ENCODE peak calls at places on chromosomes 11 and 22, in eight cellular contexts. One of them, this sample, is unnamed.

GRCh38 chr22:28815101-28815500 is 14.7 kb upstream of the XBP1 start:
- DNase-seq in retina: no peak
- DNase-seq in fibroblast of pulmonary artery: no peak
- DNase-seq in stimulated activated CD8-positive, alpha-beta memory T cell treated with anti-CD3 and anti-CD28 coated beads, Interleukin-2, amount 100 ng/mL, for 1 hour: no peak
- DNase-seq in left lung: no peak
- DNase-seq in skeletal muscle cell: no peak
- DNase-seq in activated CD4-positive, alpha-beta T cell treated with anti-CD3 and anti-CD28 coated beads for 24 hours: no peak
- DNase-seq in fibroblast of mammary gland: no peak
- DNase-seq in this sample: no peak

GRCh38 chr11:122707111-122707510 is 51.6 kb downstream of the UBASH3B start:
- DNase-seq in fibroblast of pulmonary artery: no peak
- DNase-seq in left lung: no peak
- DNase-seq in activated CD4-positive, alpha-beta T cell treated with anti-CD3 and anti-CD28 coated beads for 24 hours: no peak
- DNase-seq in skeletal muscle cell: no peak
- DNase-seq in retina: no peak
- DNase-seq in stimulated activated CD8-positive, alpha-beta memory T cell treated with anti-CD3 and anti-CD28 coated beads, Interleukin-2, amount 100 ng/mL, for 1 hour: no peak
- DNase-seq in fibroblast of mammary gland: no peak
- DNase-seq in this sample: no peak

GRCh38 chr22:22554324-22555284 is 4.5 kb downstream of the PRAME start:
- DNase-seq in retina: peak; percentile 34
- DNase-seq in fibroblast of mammary gland: no peak
- DNase-seq in activated CD4-positive, alpha-beta T cell treated with anti-CD3 and anti-CD28 coated beads for 24 hours: no peak
- DNase-seq in fibroblast of pulmonary artery: peak; percentile 8
- DNase-seq in left lung: no peak
- DNase-seq in stimulated activated CD8-positive, alpha-beta memory T cell treated with anti-CD3 and anti-CD28 coated beads, Interleukin-2, amount 100 ng/mL, for 1 hour: no peak
- DNase-seq in skeletal muscle cell: no peak
- DNase-seq in this sample: peak; percentile 4

GRCh38 chr11:108851781-108852180 is 186.9 kb downstream of the DDX10 start:
- DNase-seq in fibroblast of mammary gland: no peak
- DNase-seq in stimulated activated CD8-positive, alpha-beta memory T cell treated with anti-CD3 and anti-CD28 coated beads, Interleukin-2, amount 100 ng/mL, for 1 hour: no peak
- DNase-seq in activated CD4-positive, alpha-beta T cell treated with anti-CD3 and anti-CD28 coated beads for 24 hours: no peak
- DNase-seq in fibroblast of pulmonary artery: no peak
- DNase-seq in left lung: no peak
- DNase-seq in retina: no peak
- DNase-seq in skeletal muscle cell: no peak
- DNase-seq in this sample: peak; percentile 15

GRCh38 chr11:65352783-65353182 is 1.8 kb upstream of the TIGD3 start:
- DNase-seq in stimulated activated CD8-positive, alpha-beta memory T cell treated with anti-CD3 and anti-CD28 coated beads, Interleukin-2, amount 100 ng/mL, for 1 hour: no peak
- DNase-seq in fibroblast of mammary gland: peak; percentile 30
- DNase-seq in retina: no peak
- DNase-seq in fibroblast of pulmonary artery: peak; percentile 42
- DNase-seq in activated CD4-positive, alpha-beta T cell treated with anti-CD3 and anti-CD28 coated beads for 24 hours: no peak
- DNase-seq in skeletal muscle cell: no peak
- DNase-seq in left lung: no peak
- DNase-seq in this sample: no peak

GRCh38 chr11:112977620-112978212 is 16.5 kb downstream of the NCAM1 start:
- DNase-seq in fibroblast of mammary gland: peak; percentile 76
- DNase-seq in retina: peak; percentile 32
- DNase-seq in stimulated activated CD8-positive, alpha-beta memory T cell treated with anti-CD3 and anti-CD28 coated beads, Interleukin-2, amount 100 ng/mL, for 1 hour: no peak
- DNase-seq in fibroblast of pulmonary artery: peak; percentile 89
- DNase-seq in skeletal muscle cell: peak; percentile 75
- DNase-seq in left lung: no peak
- DNase-seq in activated CD4-positive, alpha-beta T cell treated with anti-CD3 and anti-CD28 coated beads for 24 hours: no peak
- DNase-seq in this sample: peak; percentile 96

GRCh38 chr22:40216041-40216756 is 38.5 kb downstream of the TNRC6B start:
- DNase-seq in retina: no peak
- DNase-seq in skeletal muscle cell: no peak
- DNase-seq in fibroblast of mammary gland: no peak
- DNase-seq in fibroblast of pulmonary artery: no peak
- DNase-seq in activated CD4-positive, alpha-beta T cell treated with anti-CD3 and anti-CD28 coated beads for 24 hours: no peak
- DNase-seq in stimulated activated CD8-positive, alpha-beta memory T cell treated with anti-CD3 and anti-CD28 coated beads, Interleukin-2, amount 100 ng/mL, for 1 hour: no peak
- DNase-seq in left lung: no peak
- DNase-seq in this sample: no peak

GRCh38 chr11:69539416-69540117 is 58.1 kb downstream of the LINC01488 start:
- DNase-seq in skeletal muscle cell: no peak
- DNase-seq in stimulated activated CD8-positive, alpha-beta memory T cell treated with anti-CD3 and anti-CD28 coated beads, Interleukin-2, amount 100 ng/mL, for 1 hour: no peak
- DNase-seq in retina: no peak
- DNase-seq in left lung: peak; percentile 77
- DNase-seq in fibroblast of mammary gland: no peak
- DNase-seq in fibroblast of pulmonary artery: no peak
- DNase-seq in activated CD4-positive, alpha-beta T cell treated with anti-CD3 and anti-CD28 coated beads for 24 hours: no peak
- DNase-seq in this sample: no peak

GRCh38 chr11:25816411-25816810 is 515.5 kb upstream of the ANO3 start:
- DNase-seq in fibroblast of pulmonary artery: no peak
- DNase-seq in skeletal muscle cell: no peak
- DNase-seq in fibroblast of mammary gland: no peak
- DNase-seq in retina: no peak
- DNase-seq in left lung: no peak
- DNase-seq in activated CD4-positive, alpha-beta T cell treated with anti-CD3 and anti-CD28 coated beads for 24 hours: no peak
- DNase-seq in stimulated activated CD8-positive, alpha-beta memory T cell treated with anti-CD3 and anti-CD28 coated beads, Interleukin-2, amount 100 ng/mL, for 1 hour: no peak
- DNase-seq in this sample: no peak

GRCh38 chr11:100890779-100891178 is 203.7 kb downstream of the ARHGAP42 start:
- DNase-seq in stimulated activated CD8-positive, alpha-beta memory T cell treated with anti-CD3 and anti-CD28 coated beads, Interleukin-2, amount 100 ng/mL, for 1 hour: no peak
- DNase-seq in activated CD4-positive, alpha-beta T cell treated with anti-CD3 and anti-CD28 coated beads for 24 hours: no peak
- DNase-seq in left lung: no peak
- DNase-seq in fibroblast of pulmonary artery: peak; percentile 78
- DNase-seq in fibroblast of mammary gland: peak; percentile 98
- DNase-seq in retina: no peak
- DNase-seq in skeletal muscle cell: peak; percentile 98
- DNase-seq in this sample: peak; percentile 95

GRCh38 chr11:353315-353857 is 15.9 kb upstream of the B4GALNT4 start:
- DNase-seq in fibroblast of mammary gland: peak; percentile 87
- DNase-seq in stimulated activated CD8-positive, alpha-beta memory T cell treated with anti-CD3 and anti-CD28 coated beads, Interleukin-2, amount 100 ng/mL, for 1 hour: no peak
- DNase-seq in fibroblast of pulmonary artery: peak; percentile 84
- DNase-seq in skeletal muscle cell: peak; percentile 68
- DNase-seq in left lung: no peak
- DNase-seq in activated CD4-positive, alpha-beta T cell treated with anti-CD3 and anti-CD28 coated beads for 24 hours: no peak
- DNase-seq in retina: no peak
- DNase-seq in this sample: peak; percentile 92

GRCh38 chr22:50739279-50739691 is 1.3 kb downstream of the ACR start:
- DNase-seq in retina: no peak
- DNase-seq in activated CD4-positive, alpha-beta T cell treated with anti-CD3 and anti-CD28 coated beads for 24 hours: no peak
- DNase-seq in skeletal muscle cell: no peak
- DNase-seq in left lung: peak; percentile 71
- DNase-seq in fibroblast of pulmonary artery: no peak
- DNase-seq in fibroblast of mammary gland: no peak
- DNase-seq in stimulated activated CD8-positive, alpha-beta memory T cell treated with anti-CD3 and anti-CD28 coated beads, Interleukin-2, amount 100 ng/mL, for 1 hour: no peak
- DNase-seq in this sample: no peak

GRCh38 chr11:119362741-119363080 is 16.2 kb upstream of the MFRP start:
- DNase-seq in activated CD4-positive, alpha-beta T cell treated with anti-CD3 and anti-CD28 coated beads for 24 hours: no peak
- DNase-seq in retina: no peak
- DNase-seq in skeletal muscle cell: no peak
- DNase-seq in fibroblast of mammary gland: no peak
- DNase-seq in left lung: no peak
- DNase-seq in stimulated activated CD8-positive, alpha-beta memory T cell treated with anti-CD3 and anti-CD28 coated beads, Interleukin-2, amount 100 ng/mL, for 1 hour: no peak
- DNase-seq in fibroblast of pulmonary artery: no peak
- DNase-seq in this sample: no peak

This sample was measured in iris pigment epithelial cell.